ENCODE peak calls at places on chromosome 4, in nine cellular contexts. One of them, this sample, is unnamed.

GRCh38 chr4:75345436-75345835 is 168.8 kb downstream of the RCHY1 start:
- DNase-seq in spleen: no peak
- DNase-seq in NCI-H1092 treated with DMSO at 0.1 percent for 48 hours: no peak
- DNase-seq in NCI-H2227 treated with DMSO at 0.1 percent for 48 hours: no peak
- DNase-seq in astrocyte of the spinal cord: peak
- DNase-seq in thoracic aorta: no peak
- DNase-seq in HTR-8/SVneo: no peak
- DNase-seq in activated CD4-positive, alpha-beta T cell treated with anti-CD3 and anti-CD28 coated beads, Interleukin-2, amount 50 U/mL, for 1 hour: no peak
- DNase-seq in hippocampal formation: no peak
- DNase-seq in this sample: no peak

GRCh38 chr4:181168406-181168805 is 1074.8 kb upstream of the TENM3 start:
- DNase-seq in NCI-H1092 treated with DMSO at 0.1 percent for 48 hours: no peak
- DNase-seq in astrocyte of the spinal cord: no peak
- DNase-seq in HTR-8/SVneo: no peak
- DNase-seq in NCI-H2227 treated with DMSO at 0.1 percent for 48 hours: no peak
- DNase-seq in activated CD4-positive, alpha-beta T cell treated with anti-CD3 and anti-CD28 coated beads, Interleukin-2, amount 50 U/mL, for 1 hour: no peak
- DNase-seq in hippocampal formation: no peak
- DNase-seq in thoracic aorta: no peak
- DNase-seq in spleen: no peak
- DNase-seq in this sample: no peak

GRCh38 chr4:10058371-10058770 is 37.1 kb upstream of the SLC2A9 start:
- DNase-seq in activated CD4-positive, alpha-beta T cell treated with anti-CD3 and anti-CD28 coated beads, Interleukin-2, amount 50 U/mL, for 1 hour: no peak
- DNase-seq in NCI-H2227 treated with DMSO at 0.1 percent for 48 hours: no peak
- DNase-seq in hippocampal formation: no peak
- DNase-seq in thoracic aorta: no peak
- DNase-seq in HTR-8/SVneo: no peak
- DNase-seq in NCI-H1092 treated with DMSO at 0.1 percent for 48 hours: no peak
- DNase-seq in astrocyte of the spinal cord: no peak
- DNase-seq in spleen: no peak
- DNase-seq in this sample: no peak

GRCh38 chr4:150782921-150783320 is 201.0 kb downstream of the MAB21L2 start:
- DNase-seq in NCI-H2227 treated with DMSO at 0.1 percent for 48 hours: no peak
- DNase-seq in thoracic aorta: no peak
- DNase-seq in hippocampal formation: no peak
- DNase-seq in astrocyte of the spinal cord: peak
- DNase-seq in NCI-H1092 treated with DMSO at 0.1 percent for 48 hours: no peak
- DNase-seq in activated CD4-positive, alpha-beta T cell treated with anti-CD3 and anti-CD28 coated beads, Interleukin-2, amount 50 U/mL, for 1 hour: no peak
- DNase-seq in HTR-8/SVneo: no peak
- DNase-seq in spleen: no peak
- DNase-seq in this sample: no peak

GRCh38 chr4:96326846-96327245 is 487.0 kb downstream of the PDHA2 start:
- DNase-seq in thoracic aorta: no peak
- DNase-seq in NCI-H2227 treated with DMSO at 0.1 percent for 48 hours: no peak
- DNase-seq in NCI-H1092 treated with DMSO at 0.1 percent for 48 hours: no peak
- DNase-seq in spleen: no peak
- DNase-seq in activated CD4-positive, alpha-beta T cell treated with anti-CD3 and anti-CD28 coated beads, Interleukin-2, amount 50 U/mL, for 1 hour: no peak
- DNase-seq in hippocampal formation: no peak
- DNase-seq in astrocyte of the spinal cord: peak
- DNase-seq in HTR-8/SVneo: no peak
- DNase-seq in this sample: no peak

GRCh38 chr4:108337923-108338322 is 169.2 kb upstream of the LEF1 start:
- DNase-seq in NCI-H2227 treated with DMSO at 0.1 percent for 48 hours: no peak
- DNase-seq in NCI-H1092 treated with DMSO at 0.1 percent for 48 hours: no peak
- DNase-seq in thoracic aorta: no peak
- DNase-seq in HTR-8/SVneo: no peak
- DNase-seq in hippocampal formation: no peak
- DNase-seq in activated CD4-positive, alpha-beta T cell treated with anti-CD3 and anti-CD28 coated beads, Interleukin-2, amount 50 U/mL, for 1 hour: no peak
- DNase-seq in astrocyte of the spinal cord: peak
- DNase-seq in spleen: no peak
- DNase-seq in this sample: no peak

GRCh38 chr4:19807505-19807904 is 444.2 kb upstream of the SLIT2 start:
- DNase-seq in NCI-H2227 treated with DMSO at 0.1 percent for 48 hours: no peak
- DNase-seq in activated CD4-positive, alpha-beta T cell treated with anti-CD3 and anti-CD28 coated beads, Interleukin-2, amount 50 U/mL, for 1 hour: no peak
- DNase-seq in astrocyte of the spinal cord: peak
- DNase-seq in spleen: no peak
- DNase-seq in thoracic aorta: no peak
- DNase-seq in HTR-8/SVneo: no peak
- DNase-seq in NCI-H1092 treated with DMSO at 0.1 percent for 48 hours: no peak
- DNase-seq in hippocampal formation: no peak
- DNase-seq in this sample: no peak

GRCh38 chr4:53490161-53490915 is 100.9 kb downstream of the LNX1 start:
- DNase-seq in NCI-H1092 treated with DMSO at 0.1 percent for 48 hours: no peak
- DNase-seq in NCI-H2227 treated with DMSO at 0.1 percent for 48 hours: no peak
- DNase-seq in spleen: no peak
- DNase-seq in thoracic aorta: no peak
- DNase-seq in activated CD4-positive, alpha-beta T cell treated with anti-CD3 and anti-CD28 coated beads, Interleukin-2, amount 50 U/mL, for 1 hour: no peak
- DNase-seq in astrocyte of the spinal cord: peak
- DNase-seq in hippocampal formation: no peak
- DNase-seq in HTR-8/SVneo: no peak
- DNase-seq in this sample: no peak

GRCh38 chr4:48333587-48333986 is 7.7 kb upstream of the SLAIN2 start:
- DNase-seq in activated CD4-positive, alpha-beta T cell treated with anti-CD3 and anti-CD28 coated beads, Interleukin-2, amount 50 U/mL, for 1 hour: no peak
- DNase-seq in hippocampal formation: no peak
- DNase-seq in astrocyte of the spinal cord: no peak
- DNase-seq in NCI-H1092 treated with DMSO at 0.1 percent for 48 hours: no peak
- DNase-seq in thoracic aorta: no peak
- DNase-seq in HTR-8/SVneo: no peak
- DNase-seq in NCI-H2227 treated with DMSO at 0.1 percent for 48 hours: no peak
- DNase-seq in spleen: no peak
- DNase-seq in this sample: no peak

GRCh38 chr4:7498406-7499200 is 63.9 kb upstream of the PSAPL1 start:
- DNase-seq in hippocampal formation: no peak
- DNase-seq in thoracic aorta: no peak
- DNase-seq in HTR-8/SVneo: no peak
- DNase-seq in astrocyte of the spinal cord: no peak
- DNase-seq in activated CD4-positive, alpha-beta T cell treated with anti-CD3 and anti-CD28 coated beads, Interleukin-2, amount 50 U/mL, for 1 hour: no peak
- DNase-seq in NCI-H1092 treated with DMSO at 0.1 percent for 48 hours: peak
- DNase-seq in NCI-H2227 treated with DMSO at 0.1 percent for 48 hours: no peak
- DNase-seq in spleen: no peak
- DNase-seq in this sample: no peak

GRCh38 chr4:6229095-6229494 is 28.7 kb upstream of the JAKMIP1 start:
- DNase-seq in astrocyte of the spinal cord: no peak
- DNase-seq in spleen: no peak
- DNase-seq in NCI-H2227 treated with DMSO at 0.1 percent for 48 hours: no peak
- DNase-seq in hippocampal formation: peak
- DNase-seq in HTR-8/SVneo: no peak
- DNase-seq in NCI-H1092 treated with DMSO at 0.1 percent for 48 hours: peak
- DNase-seq in thoracic aorta: no peak
- DNase-seq in activated CD4-positive, alpha-beta T cell treated with anti-CD3 and anti-CD28 coated beads, Interleukin-2, amount 50 U/mL, for 1 hour: no peak
- DNase-seq in this sample: no peak

GRCh38 chr4:36990108-36990872 is 254.3 kb upstream of the NWD2 start:
- DNase-seq in activated CD4-positive, alpha-beta T cell treated with anti-CD3 and anti-CD28 coated beads, Interleukin-2, amount 50 U/mL, for 1 hour: no peak
- DNase-seq in NCI-H2227 treated with DMSO at 0.1 percent for 48 hours: no peak
- DNase-seq in NCI-H1092 treated with DMSO at 0.1 percent for 48 hours: no peak
- DNase-seq in HTR-8/SVneo: no peak
- DNase-seq in spleen: no peak
- DNase-seq in astrocyte of the spinal cord: no peak
- DNase-seq in thoracic aorta: no peak
- DNase-seq in hippocampal formation: no peak
- DNase-seq in this sample: no peak

GRCh38 chr4:185987976-185988627 is 80.9 kb upstream of the TLR3 start:
- DNase-seq in activated CD4-positive, alpha-beta T cell treated with anti-CD3 and anti-CD28 coated beads, Interleukin-2, amount 50 U/mL, for 1 hour: no peak
- DNase-seq in hippocampal formation: no peak
- DNase-seq in NCI-H1092 treated with DMSO at 0.1 percent for 48 hours: no peak
- DNase-seq in spleen: no peak
- DNase-seq in thoracic aorta: no peak
- DNase-seq in astrocyte of the spinal cord: no peak
- DNase-seq in HTR-8/SVneo: no peak
- DNase-seq in NCI-H2227 treated with DMSO at 0.1 percent for 48 hours: no peak
- DNase-seq in this sample: no peak

GRCh38 chr4:80026080-80026479 is 46.9 kb downstream of the ANTXR2 start:
- DNase-seq in astrocyte of the spinal cord: no peak
- DNase-seq in NCI-H1092 treated with DMSO at 0.1 percent for 48 hours: no peak
- DNase-seq in hippocampal formation: no peak
- DNase-seq in spleen: no peak
- DNase-seq in HTR-8/SVneo: no peak
- DNase-seq in activated CD4-positive, alpha-beta T cell treated with anti-CD3 and anti-CD28 coated beads, Interleukin-2, amount 50 U/mL, for 1 hour: no peak
- DNase-seq in NCI-H2227 treated with DMSO at 0.1 percent for 48 hours: no peak
- DNase-seq in thoracic aorta: no peak
- DNase-seq in this sample: no peak

GRCh38 chr4:182238355-182238931 is 4.8 kb upstream of the TENM3 start:
- DNase-seq in NCI-H1092 treated with DMSO at 0.1 percent for 48 hours: no peak
- DNase-seq in hippocampal formation: no peak
- DNase-seq in astrocyte of the spinal cord: peak
- DNase-seq in thoracic aorta: no peak
- DNase-seq in NCI-H2227 treated with DMSO at 0.1 percent for 48 hours: no peak
- DNase-seq in spleen: no peak
- DNase-seq in activated CD4-positive, alpha-beta T cell treated with anti-CD3 and anti-CD28 coated beads, Interleukin-2, amount 50 U/mL, for 1 hour: no peak
- DNase-seq in HTR-8/SVneo: peak
- DNase-seq in this sample: no peak

GRCh38 chr4:128649161-128649560 is 160.3 kb upstream of the JADE1 start:
- DNase-seq in hippocampal formation: no peak
- DNase-seq in astrocyte of the spinal cord: no peak
- DNase-seq in activated CD4-positive, alpha-beta T cell treated with anti-CD3 and anti-CD28 coated beads, Interleukin-2, amount 50 U/mL, for 1 hour: no peak
- DNase-seq in HTR-8/SVneo: no peak
- DNase-seq in NCI-H2227 treated with DMSO at 0.1 percent for 48 hours: no peak
- DNase-seq in spleen: no peak
- DNase-seq in thoracic aorta: no peak
- DNase-seq in NCI-H1092 treated with DMSO at 0.1 percent for 48 hours: no peak
- DNase-seq in this sample: no peak

GRCh38 chr4:120078216-120078615 is 11.6 kb upstream of the MAD2L1 start:
- DNase-seq in NCI-H1092 treated with DMSO at 0.1 percent for 48 hours: no peak
- DNase-seq in spleen: no peak
- DNase-seq in activated CD4-positive, alpha-beta T cell treated with anti-CD3 and anti-CD28 coated beads, Interleukin-2, amount 50 U/mL, for 1 hour: no peak
- DNase-seq in astrocyte of the spinal cord: no peak
- DNase-seq in NCI-H2227 treated with DMSO at 0.1 percent for 48 hours: no peak
- DNase-seq in thoracic aorta: no peak
- DNase-seq in hippocampal formation: no peak
- DNase-seq in HTR-8/SVneo: no peak
- DNase-seq in this sample: no peak